ENCODE peak calls at places on chromosomes 6 and 20, in eight cellular contexts. One of them, this sample, is unnamed.

GRCh38 chr6:45619994-45620471 is 242.3 kb upstream of the SUPT3H start:
- DNase-seq in C1 segment of cervical spinal cord: no peak
- DNase-seq in T-helper 2 cell: no peak
- DNase-seq in progenitor cell of endocrine pancreas: no peak
- DNase-seq in heart right ventricle: no peak
- DNase-seq in colonic mucosa: no peak
- DNase-seq in left cardiac atrium: no peak
- DNase-seq in NCI-H1436: no peak
- DNase-seq in this sample: no peak

GRCh38 chr20:58544891-58545290 is 29.7 kb upstream of the APCDD1L start:
- DNase-seq in left cardiac atrium: no peak
- DNase-seq in heart right ventricle: no peak
- DNase-seq in T-helper 2 cell: no peak
- DNase-seq in C1 segment of cervical spinal cord: no peak
- DNase-seq in NCI-H1436: no peak
- DNase-seq in colonic mucosa: no peak
- DNase-seq in progenitor cell of endocrine pancreas: no peak
- DNase-seq in this sample: no peak

GRCh38 chr6:44926556-44926955 is 401.6 kb upstream of the RUNX2 start:
- DNase-seq in heart right ventricle: no peak
- DNase-seq in progenitor cell of endocrine pancreas: no peak
- DNase-seq in T-helper 2 cell: no peak
- DNase-seq in NCI-H1436: no peak
- DNase-seq in colonic mucosa: no peak
- DNase-seq in left cardiac atrium: no peak
- DNase-seq in C1 segment of cervical spinal cord: no peak
- DNase-seq in this sample: no peak

GRCh38 chr6:163522033-163522432 is 107.5 kb downstream of the QKI start:
- DNase-seq in NCI-H1436: no peak
- DNase-seq in C1 segment of cervical spinal cord: no peak
- DNase-seq in T-helper 2 cell: no peak
- DNase-seq in left cardiac atrium: no peak
- DNase-seq in progenitor cell of endocrine pancreas: no peak
- DNase-seq in heart right ventricle: no peak
- DNase-seq in colonic mucosa: no peak
- DNase-seq in this sample: no peak

GRCh38 chr20:24340933-24341332 is 128.5 kb upstream of the SYNDIG1 start:
- DNase-seq in progenitor cell of endocrine pancreas: no peak
- DNase-seq in colonic mucosa: no peak
- DNase-seq in C1 segment of cervical spinal cord: no peak
- DNase-seq in NCI-H1436: no peak
- DNase-seq in left cardiac atrium: no peak
- DNase-seq in T-helper 2 cell: no peak
- DNase-seq in heart right ventricle: no peak
- DNase-seq in this sample: no peak

GRCh38 chr6:97958143-97958542 is 675.1 kb upstream of the MMS22L start:
- DNase-seq in NCI-H1436: no peak
- DNase-seq in C1 segment of cervical spinal cord: no peak
- DNase-seq in colonic mucosa: no peak
- DNase-seq in heart right ventricle: peak; percentile 4
- DNase-seq in T-helper 2 cell: no peak
- DNase-seq in progenitor cell of endocrine pancreas: no peak
- DNase-seq in left cardiac atrium: peak; percentile 16
- DNase-seq in this sample: no peak

GRCh38 chr6:119181046-119181445 is 102.6 kb upstream of the FAM184A start:
- DNase-seq in colonic mucosa: no peak
- DNase-seq in progenitor cell of endocrine pancreas: no peak
- DNase-seq in T-helper 2 cell: no peak
- DNase-seq in left cardiac atrium: no peak
- DNase-seq in heart right ventricle: no peak
- DNase-seq in NCI-H1436: no peak
- DNase-seq in C1 segment of cervical spinal cord: no peak
- DNase-seq in this sample: no peak

GRCh38 chr6:140774080-140774505 is 1358.6 kb upstream of the GJE1 start:
- DNase-seq in T-helper 2 cell: no peak
- DNase-seq in heart right ventricle: peak; percentile 71
- DNase-seq in colonic mucosa: no peak
- DNase-seq in C1 segment of cervical spinal cord: no peak
- DNase-seq in left cardiac atrium: no peak
- DNase-seq in NCI-H1436: no peak
- DNase-seq in progenitor cell of endocrine pancreas: no peak
- DNase-seq in this sample: no peak

GRCh38 chr6:30931959-30932645 is at the start of gene SFTA2:
- DNase-seq in heart right ventricle: no peak
- DNase-seq in progenitor cell of endocrine pancreas: no peak
- DNase-seq in left cardiac atrium: no peak
- DNase-seq in NCI-H1436: no peak
- DNase-seq in T-helper 2 cell: no peak
- DNase-seq in C1 segment of cervical spinal cord: no peak
- DNase-seq in colonic mucosa: no peak
- DNase-seq in this sample: no peak

GRCh38 chr20:5156670-5157448 is 30.1 kb downstream of the CDS2 start:
- DNase-seq in heart right ventricle: no peak
- DNase-seq in C1 segment of cervical spinal cord: no peak
- DNase-seq in left cardiac atrium: no peak
- DNase-seq in colonic mucosa: no peak
- DNase-seq in progenitor cell of endocrine pancreas: no peak
- DNase-seq in NCI-H1436: no peak
- DNase-seq in T-helper 2 cell: no peak
- DNase-seq in this sample: no peak

GRCh38 chr20:48178607-48179006 is 393.3 kb upstream of the SULF2 start:
- DNase-seq in C1 segment of cervical spinal cord: no peak
- DNase-seq in heart right ventricle: no peak
- DNase-seq in NCI-H1436: no peak
- DNase-seq in T-helper 2 cell: no peak
- DNase-seq in colonic mucosa: no peak
- DNase-seq in progenitor cell of endocrine pancreas: no peak
- DNase-seq in left cardiac atrium: no peak
- DNase-seq in this sample: no peak

GRCh38 chr6:3714111-3714510 is 37.4 kb downstream of the PXDC1 start:
- DNase-seq in heart right ventricle: no peak
- DNase-seq in progenitor cell of endocrine pancreas: no peak
- DNase-seq in colonic mucosa: no peak
- DNase-seq in NCI-H1436: no peak
- DNase-seq in left cardiac atrium: no peak
- DNase-seq in C1 segment of cervical spinal cord: no peak
- DNase-seq in T-helper 2 cell: no peak
- DNase-seq in this sample: no peak

This sample was measured in mesothelial cell of epicardium.